ENCODE peak calls at places on chromosomes 7 and 10, in six cellular contexts. I is psoas muscle, D is Panc1, N is MM.1S, M is Peyer's patch, J is heart right ventricle. H is an unnamed sample.
A peak's percentile ranks its signal among the peaks of the same experiment; 100 is the strongest.

GRCh38 chr10:92222603-92223275 is 68.1 kb downstream of the CPEB3 start:
- DNase-seq in I (no peak), D (peak; percentile 22), N (no peak), M (no peak), J (no peak), H (no peak)

GRCh38 chr7:99789441-99790070 is 5.6 kb upstream of the CYP3A4 start:
- DNase-seq in I (no peak), D (no peak), N (no peak), M (no peak), J (no peak), H (no peak)

GRCh38 chr10:32692174-32692573 is 246.2 kb downstream of the CCDC7 start:
- DNase-seq in I (no peak), D (peak; percentile 13), N (no peak), M (no peak), J (no peak), H (no peak)

GRCh38 chr7:139562972-139563565 is 39.6 kb downstream of the CLEC2L start:
- DNase-seq in I (no peak), D (no peak), N (no peak), M (no peak), J (no peak), H (no peak)

GRCh38 chr7:130505753-130506152 is 13.9 kb downstream of the MEST start:
- DNase-seq in I (no peak), D (no peak), N (no peak), M (no peak), J (no peak), H (no peak)

GRCh38 chr10:102240467-102241036 is 760 bp downstream of the PITX3 start:
- DNase-seq in I (peak; percentile 44), D (no peak), N (no peak), M (no peak), J (peak; percentile 29), H (no peak)

GRCh38 chr10:58280982-58281752 is 12.2 kb downstream of the CISD1 start:
- DNase-seq in I (no peak), D (no peak), N (peak; percentile 55), M (no peak), J (no peak), H (no peak)

GRCh38 chr7:859368-860030 is 16.9 kb upstream of the GET4 start:
- DNase-seq in I (no peak), D (no peak), N (no peak), M (no peak), J (no peak), H (no peak)

GRCh38 chr7:128755816-128756476 is 16.8 kb downstream of the CALU start:
- DNase-seq in I (no peak), D (no peak), N (no peak), M (no peak), J (no peak), H (no peak)

GRCh38 chr10:3948843-3949242 is 163.8 kb upstream of the KLF6 start:
- DNase-seq in I (peak; percentile 21), D (no peak), N (no peak), M (no peak), J (no peak), H (peak; percentile 72)

GRCh38 chr7:20236790-20237189 is 19.6 kb upstream of the MACC1 start:
- DNase-seq in I (no peak), D (no peak), N (no peak), M (no peak), J (no peak), H (no peak)

GRCh38 chr10:62577666-62578291 is 203.6 kb downstream of the ZNF365 start:
- DNase-seq in I (no peak), D (no peak), N (no peak), M (no peak), J (no peak), H (no peak)

GRCh38 chr10:43923328-43923727 is 274.6 kb upstream of the ZNF32 start:
- DNase-seq in I (no peak), D (no peak), N (no peak), M (no peak), J (no peak), H (no peak)

GRCh38 chr7:19284596-19285300 is 139.5 kb upstream of the FERD3L start:
- DNase-seq in I (no peak), D (no peak), N (no peak), M (no peak), J (no peak), H (no peak)

GRCh38 chr7:77419102-77419501 is 3.0 kb upstream of the GSAP start:
- DNase-seq in I (no peak), D (no peak), N (no peak), M (no peak), J (no peak), H (no peak)

GRCh38 chr7:66682350-66683093 is 53.8 kb downstream of the KCTD7 start:
- DNase-seq in I (peak; percentile 51), D (no peak), N (no peak), M (no peak), J (no peak), H (no peak)

GRCh38 chr10:33215154-33215553 is 119.3 kb downstream of the NRP1 start:
- DNase-seq in I (no peak), D (no peak), N (no peak), M (no peak), J (no peak), H (no peak)

GRCh38 chr7:70487526-70488285 is 644.2 kb upstream of the GALNT17 start:
- DNase-seq in I (no peak), D (no peak), N (no peak), M (no peak), J (no peak), H (no peak)

GRCh38 chr10:79097021-79097695 is 28.4 kb downstream of the ZMIZ1 start:
- DNase-seq in I (no peak), D (no peak), N (no peak), M (no peak), J (no peak), H (no peak)

GRCh38 chr10:98141484-98142073 is 7.1 kb downstream of the R3HCC1L start:
- DNase-seq in I (no peak), D (no peak), N (no peak), M (no peak), J (no peak), H (no peak)

GRCh38 chr7:139853576-139854511 is 24.8 kb downstream of the TBXAS1 start:
- DNase-seq in I (peak; percentile 30), D (no peak), N (no peak), M (no peak), J (no peak), H (no peak)

GRCh38 chr7:35971133-35971995 is 170.5 kb downstream of the SEPTIN7 start:
- DNase-seq in I (no peak), D (no peak), N (peak; percentile 36), M (peak; percentile 62), J (no peak), H (no peak)

GRCh38 chr7:19353158-19353557 is 207.9 kb upstream of the FERD3L start:
- DNase-seq in I (no peak), D (no peak), N (no peak), M (no peak), J (no peak), H (no peak)

GRCh38 chr10:14653271-14654161 is 121.2 kb downstream of the FAM107B start:
- DNase-seq in I (no peak), D (no peak), N (no peak), M (no peak), J (no peak), H (no peak)

GRCh38 chr7:140596751-140597424 is 43.7 kb downstream of the DENND2A start:
- DNase-seq in I (no peak), D (no peak), N (no peak), M (no peak), J (no peak), H (no peak)

GRCh38 chr7:151697515-151697895 is 177.8 kb upstream of the RHEB start:
- DNase-seq in I (no peak), D (no peak), N (no peak), M (no peak), J (no peak), H (no peak)

GRCh38 chr10:373015-373414 is 237.8 kb downstream of the ZMYND11 start:
- DNase-seq in I (no peak), D (no peak), N (no peak), M (no peak), J (no peak), H (no peak)
- TF ChIP-seq CTCF in I (no peak), D (no peak), N (no peak), M (no peak), J (no peak), H (no peak)

GRCh38 chr7:6012355-6013104 is 3.5 kb downstream of the AIMP2 start:
- DNase-seq in I (no peak), D (no peak), N (no peak), M (peak; percentile 72), J (no peak), H (no peak)
- H3K27ac ChIP-seq in I (peak overlapping the region; percentile 91), D (peak overlapping the region; percentile 19), N (no peak overlapping the region), M (peak overlapping the region; percentile 68), J (no peak overlapping the region), H (no peak overlapping the region)

GRCh38 chr10:112799038-112799437 is 151.0 kb upstream of the TCF7L2 start:
- DNase-seq in I (no peak), D (no peak), N (no peak), M (no peak), J (no peak), H (no peak)

GRCh38 chr10:112801748-112802147 is 148.3 kb upstream of the TCF7L2 start:
- DNase-seq in I (no peak), D (no peak), N (no peak), M (no peak), J (no peak), H (no peak)

GRCh38 chr10:112802411-112803060 is 147.5 kb upstream of the TCF7L2 start:
- DNase-seq in I (no peak), D (no peak), N (no peak), M (no peak), J (no peak), H (no peak)

GRCh38 chr10:112799726-112800510 is 150.1 kb upstream of the TCF7L2 start:
- DNase-seq in I (no peak), D (no peak), N (no peak), M (no peak), J (no peak), H (no peak)

DNA sequence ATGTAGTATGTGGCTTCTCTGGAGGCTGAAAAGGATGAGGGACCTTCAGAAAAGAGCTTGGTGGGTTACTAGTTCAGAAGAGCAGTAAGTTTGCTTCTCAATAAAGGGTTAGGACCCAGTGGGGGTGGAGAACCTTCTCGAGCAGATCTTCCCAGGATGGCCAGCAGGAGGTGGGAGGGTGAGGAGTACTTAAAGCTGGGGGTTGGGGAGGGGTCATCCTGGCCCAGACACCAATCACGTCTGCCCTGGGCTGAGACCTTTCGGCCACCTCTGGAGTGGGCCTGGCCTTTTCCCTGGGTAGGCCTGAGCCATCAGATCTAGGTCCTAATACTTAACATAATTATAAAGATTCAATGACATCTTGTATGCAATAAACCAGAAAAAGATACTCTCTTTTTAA is 149.0 kb upstream of the TCF7L2 start:
- DNase-seq in I (no peak), D (no peak), N (no peak), M (no peak), J (no peak), H (no peak)
- TF ChIP-seq CTCF in I (no peak), D (no peak), N (no peak), M (no peak), J (no peak), H (no peak)

DNA sequence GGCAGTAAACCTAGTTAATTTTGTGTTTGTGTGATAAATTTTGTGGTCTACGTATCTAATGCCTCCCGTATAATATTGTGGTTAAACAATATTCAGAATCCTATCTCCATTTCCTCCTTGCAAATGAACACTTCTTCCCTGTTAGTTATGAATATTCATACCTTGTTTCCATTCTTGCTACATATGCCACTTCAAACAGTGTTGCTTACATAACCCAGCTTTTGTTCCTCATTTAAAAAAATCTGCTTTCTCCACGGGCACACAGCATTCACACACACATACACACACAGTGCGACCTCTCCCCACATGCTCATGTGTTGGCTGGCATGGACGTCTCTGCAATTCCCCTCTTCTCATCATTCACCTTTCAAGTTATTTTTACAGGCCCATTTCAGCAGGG is 31.4 kb upstream of the ELMO1 start:
- DNase-seq in I (no peak), D (no peak), N (no peak), M (no peak), J (no peak), H (no peak)
- H3K27ac ChIP-seq in I (no peak overlapping the region), D (no peak overlapping the region), N (no peak overlapping the region), M (no peak overlapping the region), J (no peak overlapping the region), H (no peak overlapping the region)

H was measured in CD4-positive, alpha-beta T cell.